ENCODE peak calls at places on chromosomes 4 and X, in eight cellular contexts. E, N, K, M, H, Z, C and Q are unnamed samples.

GRCh38 chrX:151736685-151737084 is 2.1 kb downstream of the CNGA2 start:
- DNase-seq in E (no peak), N (no peak), K (no peak), M (no peak), H (no peak), Z (peak; percentile 14), C (no peak), Q (no peak)

GRCh38 chr4:121800638-121800960 is 524 bp upstream of the EXOSC9 start:
- DNase-seq in E (no peak), N (no peak), K (no peak), M (no peak), H (no peak), Z (no peak), C (no peak), Q (no peak)

GRCh38 chrX:154717824-154718223 is 33.1 kb downstream of the GAB3 start:
- DNase-seq in E (peak; percentile 37), N (no peak), K (no peak), M (no peak), H (no peak), Z (no peak), C (no peak), Q (no peak)

GRCh38 chr4:180091710-180092109 is 2151.5 kb upstream of the TENM3 start:
- DNase-seq in E (no peak), N (no peak), K (no peak), M (no peak), H (no peak), Z (no peak), C (no peak), Q (no peak)

GRCh38 chr4:108366716-108367115 is 198.0 kb upstream of the LEF1 start:
- DNase-seq in E (no peak), N (no peak), K (no peak), M (no peak), H (no peak), Z (no peak), C (no peak), Q (no peak)

GRCh38 chrX:103730147-103730546 is 19.4 kb downstream of the TMEM31 start:
- DNase-seq in E (no peak), N (no peak), K (no peak), M (no peak), H (no peak), Z (no peak), C (no peak), Q (no peak)

GRCh38 chr4:82469776-82470345 is 39.5 kb downstream of the ENOPH1 start:
- DNase-seq in E (no peak), N (no peak), K (no peak), M (no peak), H (no peak), Z (no peak), C (no peak), Q (no peak)

GRCh38 chrX:130885508-130885907 is 17.5 kb downstream of the ENOX2 start:
- DNase-seq in E (no peak), N (no peak), K (no peak), M (no peak), H (no peak), Z (no peak), C (no peak), Q (no peak)

GRCh38 chrX:105515561-105515960 is 295.1 kb upstream of the TEX13A start:
- DNase-seq in E (no peak), N (no peak), K (no peak), M (no peak), H (no peak), Z (no peak), C (no peak), Q (no peak)

GRCh38 chrX:2928127-2928582 is 984 bp downstream of the ARSD start:
- DNase-seq in E (peak; percentile 20), N (peak; percentile 77), K (peak; percentile 59), M (peak; percentile 41), H (no peak), Z (peak; percentile 84), C (peak; percentile 56), Q (no peak)

GRCh38 chr4:74370912-74371311 is 6.0 kb downstream of the EREG start:
- DNase-seq in E (no peak), N (no peak), K (no peak), M (no peak), H (no peak), Z (no peak), C (no peak), Q (no peak)

GRCh38 chr4:4519296-4519898 is 22.5 kb downstream of the STX18 start:
- DNase-seq in E (no peak), N (no peak), K (no peak), M (no peak), H (no peak), Z (no peak), C (no peak), Q (no peak)

GRCh38 chr4:153521467-153521866 is 55.3 kb downstream of the TMEM131L start:
- DNase-seq in E (peak; percentile 49), N (no peak), K (no peak), M (no peak), H (no peak), Z (no peak), C (no peak), Q (no peak)
- H3K4me1 ChIP-seq in E (peaks cover 26% of the 10 kb centered on the region), N (peaks cover 58% of the 10 kb centered on the region), K (no peaks in the 10 kb centered on the region), M (peaks cover 91% of the 10 kb centered on the region), H (peaks cover 30% of the 10 kb centered on the region), Z (no peaks in the 10 kb centered on the region), C (no peaks in the 10 kb centered on the region), Q (peaks cover 8% of the 10 kb centered on the region)

GRCh38 chr4:140809671-140810070 is 53.5 kb upstream of the TBC1D9 start:
- DNase-seq in E (no peak), N (no peak), K (no peak), M (no peak), H (no peak), Z (no peak), C (no peak), Q (no peak)
- H3K4me1 ChIP-seq in E (peaks cover 7% of the 10 kb centered on the region), N (peaks cover 13% of the 10 kb centered on the region), K (no peaks in the 10 kb centered on the region), M (no peaks in the 10 kb centered on the region), H (no peaks in the 10 kb centered on the region), Z (no peaks in the 10 kb centered on the region), C (no peaks in the 10 kb centered on the region), Q (no peaks in the 10 kb centered on the region)

DNA sequence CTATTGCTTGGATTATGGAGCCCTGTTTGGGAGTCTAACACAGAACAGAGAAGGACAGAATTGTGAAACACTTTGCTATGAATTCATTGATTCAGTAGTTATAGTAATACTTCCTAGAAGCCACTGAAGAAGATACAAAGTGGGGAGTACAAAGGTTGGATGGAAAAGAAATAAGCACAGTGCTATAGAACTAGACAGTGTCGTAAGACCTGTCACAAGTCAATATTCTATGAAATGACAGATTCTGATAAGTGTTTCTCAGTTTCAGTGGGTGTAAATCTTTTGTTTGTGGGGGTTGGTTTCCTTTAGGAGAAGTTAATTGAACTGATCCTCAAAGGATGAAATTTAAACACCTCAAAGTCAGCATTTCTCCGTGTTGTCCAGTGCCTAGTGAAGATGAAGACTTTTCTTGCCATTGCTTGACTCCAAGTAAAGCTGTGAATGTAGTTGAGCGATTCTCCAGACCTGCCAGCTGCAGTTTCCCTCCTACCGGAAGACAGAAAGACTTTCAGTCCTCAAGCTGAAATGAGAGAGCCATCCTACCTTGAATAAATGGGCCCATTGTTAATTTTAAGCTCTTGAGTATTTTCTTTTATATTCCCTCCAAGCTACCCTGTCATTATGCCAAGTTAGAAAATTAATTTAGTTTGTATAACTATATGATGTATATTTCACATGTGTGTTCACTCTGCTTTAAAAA is 7.9 kb downstream of the PDLIM5 start:
- DNase-seq in E (no peak), N (no peak), K (no peak), M (no peak), H (no peak), Z (no peak), C (no peak), Q (no peak)
- H3K4me1 ChIP-seq in E (no peaks in the 10 kb centered on the region), N (peaks cover 22% of the 10 kb centered on the region), K (no peaks in the 10 kb centered on the region), M (peaks cover 67% of the 10 kb centered on the region), H (peaks cover 58% of the 10 kb centered on the region), Z (no peaks in the 10 kb centered on the region), C (peaks cover 5% of the 10 kb centered on the region), Q (peaks cover 35% of the 10 kb centered on the region)

GRCh38 chr4:140726776-140727500 is 29.2 kb downstream of the TBC1D9 start:
- DNase-seq in E (no peak), N (no peak), K (no peak), M (no peak), H (no peak), Z (no peak), C (no peak), Q (no peak)
- H3K4me1 ChIP-seq in E (peaks cover under 1% of the 10 kb centered on the region), N (peaks cover 48% of the 10 kb centered on the region), K (no peaks in the 10 kb centered on the region), M (peaks cover 55% of the 10 kb centered on the region), H (peaks cover 5% of the 10 kb centered on the region), Z (no peaks in the 10 kb centered on the region), C (no peaks in the 10 kb centered on the region), Q (peaks cover 5% of the 10 kb centered on the region)

GRCh38 chrX:85569096-85569495 is 189.6 kb upstream of the POF1B start:
- DNase-seq in E (no peak), N (no peak), K (no peak), M (no peak), H (no peak), Z (no peak), C (no peak), Q (no peak)

GRCh38 chrX:85570496-85570895 is 191.0 kb upstream of the POF1B start:
- DNase-seq in E (no peak), N (no peak), K (no peak), M (no peak), H (no peak), Z (no peak), C (no peak), Q (no peak)

GRCh38 chrX:85573801-85574200 is 194.3 kb upstream of the POF1B start:
- DNase-seq in E (no peak), N (no peak), K (no peak), M (no peak), H (no peak), Z (no peak), C (no peak), Q (no peak)

DNA sequence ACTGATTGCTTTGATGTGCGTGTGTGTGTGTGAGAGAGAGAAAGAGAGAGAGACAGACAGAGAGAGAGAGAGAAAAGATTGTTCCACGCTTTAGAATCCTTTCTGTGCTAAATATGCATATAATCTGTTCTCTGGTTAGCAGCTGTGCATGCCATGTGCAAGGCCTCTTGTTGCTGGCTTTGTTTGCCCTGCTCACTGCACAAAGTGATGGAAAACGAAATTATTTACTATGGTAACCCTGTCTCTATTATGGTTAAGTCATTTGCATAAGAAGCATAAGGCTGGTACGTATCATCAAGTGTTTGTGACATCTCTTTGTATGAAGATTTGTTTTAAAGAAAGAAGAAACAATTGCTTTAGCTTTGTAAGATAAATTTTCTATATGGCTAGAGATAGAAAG is 190.2 kb upstream of the POF1B start:
- DNase-seq in E (no peak), N (no peak), K (no peak), M (no peak), H (no peak), Z (no peak), C (no peak), Q (no peak)
- H3K4me1 ChIP-seq in E (no peaks in the 10 kb centered on the region), N (no peaks in the 10 kb centered on the region), K (no peaks in the 10 kb centered on the region), M (no peaks in the 10 kb centered on the region), H (no peaks in the 10 kb centered on the region), Z (no peaks in the 10 kb centered on the region), C (no peaks in the 10 kb centered on the region), Q (no peaks in the 10 kb centered on the region)

GRCh38 chr4:139761461-139761860 is 95.8 kb downstream of the MGST2 start:
- DNase-seq in E (no peak), N (no peak), K (no peak), M (no peak), H (no peak), Z (no peak), C (no peak), Q (no peak)
- H3K4me1 ChIP-seq in E (no peaks in the 10 kb centered on the region), N (peaks cover 47% of the 10 kb centered on the region), K (no peaks in the 10 kb centered on the region), M (peaks cover 7% of the 10 kb centered on the region), H (peaks cover 19% of the 10 kb centered on the region), Z (no peaks in the 10 kb centered on the region), C (peaks cover 4% of the 10 kb centered on the region), Q (no peaks in the 10 kb centered on the region)

GRCh38 chr4:47750771-47751170 is 87.1 kb downstream of the CORIN start:
- DNase-seq in E (no peak), N (no peak), K (no peak), M (no peak), H (no peak), Z (no peak), C (no peak), Q (no peak)
- H3K4me1 ChIP-seq in E (no peaks in the 10 kb centered on the region), N (no peaks in the 10 kb centered on the region), K (no peaks in the 10 kb centered on the region), M (no peaks in the 10 kb centered on the region), H (no peaks in the 10 kb centered on the region), Z (no peaks in the 10 kb centered on the region), C (no peaks in the 10 kb centered on the region), Q (no peaks in the 10 kb centered on the region)